ENCODE peak calls at places on chromosomes 11 and 22, in four cellular contexts. E is HFF-Myc, R is GM12865, M is Peyer's patch. W is an unnamed sample.

GRCh38 chr22:50500452-50500851 is 7.0 kb downstream of the LMF2 start:
- DNase-seq in M (no peak), E (no peak), R (no peak), W (no peak)

GRCh38 chr11:106854429-106854828 is 163.8 kb downstream of the GUCY1A2 start:
- DNase-seq in R (no peak), E (no peak), M (no peak), W (no peak)

GRCh38 chr11:19359425-19360000 is 118.8 kb upstream of the E2F8 start:
- DNase-seq in R (no peak), E (no peak), M (no peak), W (no peak)

GRCh38 chr22:27397036-27397947 is 404.3 kb downstream of the MN1 start:
- DNase-seq in M (no peak), E (no peak), R (no peak), W (no peak)

GRCh38 chr22:36510966-36511881 is 4.4 kb upstream of the FOXRED2 start:
- DNase-seq in E (no peak), M (peak; percentile 38), R (peak; percentile 60), W (no peak)

GRCh38 chr11:67057410-67057757 is 737 bp downstream of the RHOD start:
- DNase-seq in E (no peak), M (no peak), R (no peak), W (no peak)

GRCh38 chr11:46918087-46918751 is at the start of gene LRP4:
- DNase-seq in E (no peak), R (peak; percentile 16), M (no peak), W (peak; percentile 72)

GRCh38 chr11:120780239-120780638 is 243.7 kb upstream of the TBCEL start:
- DNase-seq in R (no peak), M (no peak), E (no peak), W (no peak)

GRCh38 chr11:48012051-48012391 is 31.7 kb downstream of the PTPRJ start:
- DNase-seq in R (no peak), M (no peak), E (no peak), W (no peak)

GRCh38 chr11:30392221-30392784 is 69.4 kb downstream of the ARL14EP start:
- DNase-seq in E (no peak), R (no peak), M (no peak), W (no peak)

GRCh38 chr11:61007971-61008896 is 36.8 kb downstream of the CD6 start:
- DNase-seq in E (no peak), R (no peak), M (no peak), W (no peak)

GRCh38 chr11:94654201-94654600 is 87.0 kb downstream of the PIWIL4 start:
- DNase-seq in E (no peak), R (no peak), M (no peak), W (no peak)

GRCh38 chr22:36470162-36470993 is 11.1 kb downstream of the TXN2 start:
- DNase-seq in R (peak; percentile 89), E (peak; percentile 80), M (peak; percentile 71), W (peak; percentile 62)

GRCh38 chr11:46120711-46121327 is 435 bp downstream of the PHF21A start:
- DNase-seq in E (peak; percentile 42), M (no peak), R (peak; percentile 56), W (peak; percentile 22)

GRCh38 chr22:25085930-25086901 is 113.4 kb upstream of the CRYBB3 start:
- DNase-seq in M (no peak), R (peak; percentile 59), E (no peak), W (no peak)

GRCh38 chr22:39518996-39519680 is 1.2 kb upstream of the ATF4 start:
- DNase-seq in R (peak; percentile 52), M (no peak), E (no peak), W (no peak)

GRCh38 chr22:49010086-49010863 is 817.4 kb downstream of the BRD1 start:
- DNase-seq in E (no peak), R (no peak), M (no peak), W (no peak)

GRCh38 chr22:38201718-38202436 is at the start of gene MAFF:
- DNase-seq in E (peak; percentile 89), R (peak; percentile 97), M (peak; percentile 90), W (peak; percentile 73)

GRCh38 chr11:75996523-75997272 is 181.7 kb downstream of the UVRAG start:
- DNase-seq in M (no peak), R (no peak), E (no peak), W (no peak)

GRCh38 chr11:115659061-115659963 is 155.1 kb upstream of the CADM1 start:
- DNase-seq in R (peak; percentile 3), E (no peak), M (no peak), W (no peak)

GRCh38 chr22:39994566-39995345 is at the start of gene FAM83F:
- DNase-seq in E (no peak), R (no peak), M (no peak), W (peak; percentile 48)

GRCh38 chr11:69053546-69054396 is 5.0 kb downstream of the TPCN2 start:
- DNase-seq in R (no peak), M (no peak), E (no peak), W (no peak)

GRCh38 chr11:5043385-5043784 is 2.9 kb upstream of the OR52J3 start:
- DNase-seq in E (no peak), R (no peak), M (no peak), W (no peak)

GRCh38 chr11:78350101-78350645 is 67.4 kb downstream of the GAB2 start:
- DNase-seq in M (no peak), R (no peak), E (no peak), W (no peak)

GRCh38 chr11:45209000-45209399 is 62.6 kb downstream of the PRDM11 start:
- DNase-seq in M (no peak), E (no peak), R (no peak), W (no peak)

GRCh38 chr11:130868865-130869264 is 47.4 kb downstream of the SNX19 start:
- DNase-seq in M (no peak), E (no peak), R (no peak), W (no peak)

GRCh38 chr11:35305670-35306382 is 113.5 kb downstream of the SLC1A2 start:
- DNase-seq in E (no peak), M (peak; percentile 37), R (peak; percentile 71), W (no peak)

GRCh38 chr11:95101935-95102334 is 12.3 kb downstream of the ENDOD1 start:
- DNase-seq in R (no peak), E (no peak), M (no peak), W (no peak)

GRCh38 chr22:30481711-30482110 is 9.9 kb upstream of the SEC14L3 start:
- DNase-seq in M (no peak), R (no peak), E (no peak), W (no peak)

GRCh38 chr11:113505541-113506375 is 30.6 kb upstream of the DRD2 start:
- DNase-seq in M (no peak), R (no peak), E (peak; percentile 14), W (no peak)

GRCh38 chr11:387193-387793 is 6.7 kb upstream of the PKP3 start:
- DNase-seq in E (no peak), R (no peak), M (no peak), W (no peak)

GRCh38 chr11:391117-392017 is 2.6 kb upstream of the PKP3 start:
- DNase-seq in M (no peak), R (no peak), E (no peak), W (no peak)

GRCh38 chr11:392102-392777 is 1.8 kb upstream of the PKP3 start:
- DNase-seq in M (no peak), R (no peak), E (no peak), W (no peak)

GRCh38 chr11:393219-394033 is 583 bp upstream of the PKP3 start:
- DNase-seq in E (no peak), M (no peak), R (no peak), W (no peak)

GRCh38 chr11:390175-390574 is 3.8 kb upstream of the PKP3 start:
- DNase-seq in M (no peak), R (no peak), E (no peak), W (no peak)
- TF ChIP-seq CTCF in M (no peak), R (no peak), E (no peak), W (no peak)

GRCh38 chr11:3866206-3866605 is 10.7 kb downstream of the STIM1 start:
- DNase-seq in M (no peak), E (no peak), R (peak; percentile 85), W (no peak)
- TF ChIP-seq CTCF in M (no peak), E (no peak), R (no peak), W (no peak)

GRCh38 chr11:17386331-17387084 is 2.0 kb downstream of the KCNJ11 start:
- DNase-seq in E (no peak), R (peak; percentile 69), M (peak; percentile 46), W (no peak)
- TF ChIP-seq CTCF in E (peak; percentile 65), R (peak; percentile 69), M (no peak), W (no peak)

GRCh38 chr11:99814021-99814420 is 793.3 kb downstream of the CNTN5 start:
- DNase-seq in R (no peak), E (no peak), M (no peak), W (no peak)

GRCh38 chr11:99818991-99819390 is 798.2 kb downstream of the CNTN5 start:
- DNase-seq in E (no peak), R (no peak), M (no peak), W (no peak)

GRCh38 chr11:99814738-99815137 is 794.0 kb downstream of the CNTN5 start:
- DNase-seq in M (no peak), R (no peak), E (no peak), W (no peak)
- TF ChIP-seq CTCF in M (no peak), R (no peak), E (no peak), W (no peak)

DNA sequence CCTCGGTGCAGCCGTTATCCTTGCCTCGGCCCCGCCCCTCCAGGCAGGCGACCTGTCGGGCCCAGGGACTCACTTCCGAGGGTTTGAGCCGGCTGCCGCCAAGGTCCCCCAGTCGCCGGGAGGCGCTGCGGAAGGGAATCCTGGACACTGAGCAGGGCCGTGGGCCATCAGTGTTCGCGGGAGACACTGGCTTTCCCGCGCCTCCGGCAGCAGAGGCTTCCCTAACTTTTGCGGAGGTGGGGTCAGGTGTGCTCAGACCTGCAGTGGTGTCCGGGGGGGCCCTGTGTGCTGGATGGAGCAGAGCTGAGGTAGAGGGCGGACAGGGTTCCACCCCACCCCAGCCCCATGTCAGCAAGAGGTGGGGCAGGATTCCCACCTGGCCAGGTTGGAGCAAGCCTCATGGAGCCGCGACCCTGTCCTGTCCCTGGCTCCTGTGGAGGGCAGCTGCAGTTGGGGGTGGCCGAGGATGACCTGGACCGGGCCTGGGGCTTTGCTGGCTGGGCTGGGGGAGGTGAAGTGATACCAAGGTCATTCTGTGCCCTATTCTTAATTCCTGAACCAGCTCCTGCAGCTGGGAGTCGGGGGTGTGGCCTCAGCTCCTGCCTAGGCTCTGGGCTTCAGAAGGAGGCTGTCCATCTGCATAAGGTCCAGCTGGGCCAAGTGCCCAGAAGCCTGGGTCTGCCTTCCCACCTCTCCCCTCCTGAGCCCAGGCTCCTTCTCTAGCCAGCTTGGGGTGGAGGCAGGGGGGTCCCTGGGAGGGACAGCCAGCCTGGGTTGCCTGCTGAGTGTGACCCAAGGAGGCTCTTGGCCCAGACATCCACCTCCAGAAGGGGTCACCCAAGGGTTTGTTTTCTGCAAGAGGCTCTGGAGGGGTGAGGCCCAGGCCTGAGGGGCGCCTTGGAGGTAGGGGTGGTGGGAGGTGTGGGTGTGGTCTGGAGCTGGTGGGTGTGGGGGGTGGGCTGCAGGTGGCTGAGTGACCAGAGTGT is 8.4 kb downstream of the TSPAN4 start:
- DNase-seq in M (no peak), E (no peak), R (no peak), W (no peak)
- TF ChIP-seq CTCF in M (no peak), E (no peak), R (peak; percentile 10), W (no peak)

GRCh38 chr11:132296946-132297610 is 926.7 kb downstream of the NTM start:
- DNase-seq in E (no peak), R (no peak), M (no peak), W (no peak)
- TF ChIP-seq CTCF in E (no peak), R (no peak), M (no peak), W (no peak)

GRCh38 chr11:109729761-109730160 is 307.8 kb downstream of the C11orf87 start:
- DNase-seq in E (no peak), R (peak; percentile 35), M (no peak), W (no peak)
- TF ChIP-seq CTCF in E (no peak), R (peak; percentile 13), M (no peak), W (no peak)

GRCh38 chr11:110430267-110431211 is 791 bp downstream of the FDX1 start:
- DNase-seq in M (peak; percentile 46), E (no peak), R (peak; percentile 48), W (peak; percentile 30)
- TF ChIP-seq CTCF in M (no peak), E (no peak), R (no peak), W (no peak)